ENCODE peak calls at places on chromosomes 5 and 9, in nine cellular contexts. One of them, this sample, is unnamed.

GRCh38 chr9:3181049-3181953 is 337.4 kb upstream of the PUM3 start:
- DNase-seq in amniotic stem cell: no peak
- DNase-seq in activated gamma-delta T cell treated with Interleukin-2 at 50 U/mL for 16 hours: no peak
- DNase-seq in activated T-cell treated with anti-CD3 and anti-CD28 coated beads, Interleukin-2, amount 50 U/mL, for 72 hours: peak
- DNase-seq in Panc1: no peak
- DNase-seq in AG04450: no peak
- DNase-seq in T-helper 1 cell: no peak
- DNase-seq in GM18507: peak
- DNase-seq in stimulated activated CD8-positive, alpha-beta memory T cell treated with anti-CD3 and anti-CD28 coated beads, Interleukin-15, amount 100 ng/mL, for 24 hours: peak
- DNase-seq in this sample: peak

GRCh38 chr5:73298251-73299016 is 125.4 kb downstream of the TMEM174 start:
- DNase-seq in amniotic stem cell: no peak
- DNase-seq in activated gamma-delta T cell treated with Interleukin-2 at 50 U/mL for 16 hours: no peak
- DNase-seq in activated T-cell treated with anti-CD3 and anti-CD28 coated beads, Interleukin-2, amount 50 U/mL, for 72 hours: no peak
- DNase-seq in Panc1: no peak
- DNase-seq in AG04450: peak
- DNase-seq in T-helper 1 cell: no peak
- DNase-seq in GM18507: no peak
- DNase-seq in stimulated activated CD8-positive, alpha-beta memory T cell treated with anti-CD3 and anti-CD28 coated beads, Interleukin-15, amount 100 ng/mL, for 24 hours: no peak
- DNase-seq in this sample: peak

GRCh38 chr9:112119225-112120045 is 55.7 kb downstream of the SUSD1 start:
- DNase-seq in amniotic stem cell: no peak
- DNase-seq in activated gamma-delta T cell treated with Interleukin-2 at 50 U/mL for 16 hours: no peak
- DNase-seq in activated T-cell treated with anti-CD3 and anti-CD28 coated beads, Interleukin-2, amount 50 U/mL, for 72 hours: no peak
- DNase-seq in Panc1: no peak
- DNase-seq in AG04450: no peak
- DNase-seq in T-helper 1 cell: no peak
- DNase-seq in GM18507: no peak
- DNase-seq in stimulated activated CD8-positive, alpha-beta memory T cell treated with anti-CD3 and anti-CD28 coated beads, Interleukin-15, amount 100 ng/mL, for 24 hours: no peak
- DNase-seq in this sample: no peak

GRCh38 chr9:129383005-129383414 is 204.9 kb upstream of the IER5L start:
- DNase-seq in amniotic stem cell: no peak
- DNase-seq in activated gamma-delta T cell treated with Interleukin-2 at 50 U/mL for 16 hours: no peak
- DNase-seq in activated T-cell treated with anti-CD3 and anti-CD28 coated beads, Interleukin-2, amount 50 U/mL, for 72 hours: no peak
- DNase-seq in Panc1: no peak
- DNase-seq in AG04450: no peak
- DNase-seq in T-helper 1 cell: no peak
- DNase-seq in GM18507: no peak
- DNase-seq in stimulated activated CD8-positive, alpha-beta memory T cell treated with anti-CD3 and anti-CD28 coated beads, Interleukin-15, amount 100 ng/mL, for 24 hours: no peak
- DNase-seq in this sample: no peak

GRCh38 chr9:9855503-9856078 is 757.2 kb downstream of the PTPRD start:
- DNase-seq in amniotic stem cell: no peak
- DNase-seq in activated gamma-delta T cell treated with Interleukin-2 at 50 U/mL for 16 hours: no peak
- DNase-seq in activated T-cell treated with anti-CD3 and anti-CD28 coated beads, Interleukin-2, amount 50 U/mL, for 72 hours: no peak
- DNase-seq in Panc1: no peak
- DNase-seq in AG04450: no peak
- DNase-seq in T-helper 1 cell: no peak
- DNase-seq in GM18507: no peak
- DNase-seq in stimulated activated CD8-positive, alpha-beta memory T cell treated with anti-CD3 and anti-CD28 coated beads, Interleukin-15, amount 100 ng/mL, for 24 hours: no peak
- DNase-seq in this sample: no peak

GRCh38 chr5:172713113-172713808 is 57.7 kb downstream of the DUSP1 start:
- DNase-seq in amniotic stem cell: peak
- DNase-seq in activated gamma-delta T cell treated with Interleukin-2 at 50 U/mL for 16 hours: peak
- DNase-seq in activated T-cell treated with anti-CD3 and anti-CD28 coated beads, Interleukin-2, amount 50 U/mL, for 72 hours: peak
- DNase-seq in Panc1: no peak
- DNase-seq in AG04450: no peak
- DNase-seq in T-helper 1 cell: peak
- DNase-seq in GM18507: no peak
- DNase-seq in stimulated activated CD8-positive, alpha-beta memory T cell treated with anti-CD3 and anti-CD28 coated beads, Interleukin-15, amount 100 ng/mL, for 24 hours: peak
- DNase-seq in this sample: peak

GRCh38 chr9:123048748-123049147 is 15.3 kb downstream of the GPR21 start:
- DNase-seq in amniotic stem cell: no peak
- DNase-seq in activated gamma-delta T cell treated with Interleukin-2 at 50 U/mL for 16 hours: no peak
- DNase-seq in activated T-cell treated with anti-CD3 and anti-CD28 coated beads, Interleukin-2, amount 50 U/mL, for 72 hours: no peak
- DNase-seq in Panc1: no peak
- DNase-seq in AG04450: no peak
- DNase-seq in T-helper 1 cell: no peak
- DNase-seq in GM18507: no peak
- DNase-seq in stimulated activated CD8-positive, alpha-beta memory T cell treated with anti-CD3 and anti-CD28 coated beads, Interleukin-15, amount 100 ng/mL, for 24 hours: no peak
- DNase-seq in this sample: no peak

GRCh38 chr9:90095682-90096081 is 490.9 kb downstream of the GADD45G start:
- DNase-seq in amniotic stem cell: no peak
- DNase-seq in activated gamma-delta T cell treated with Interleukin-2 at 50 U/mL for 16 hours: no peak
- DNase-seq in activated T-cell treated with anti-CD3 and anti-CD28 coated beads, Interleukin-2, amount 50 U/mL, for 72 hours: no peak
- DNase-seq in Panc1: no peak
- DNase-seq in AG04450: no peak
- DNase-seq in T-helper 1 cell: no peak
- DNase-seq in GM18507: no peak
- DNase-seq in stimulated activated CD8-positive, alpha-beta memory T cell treated with anti-CD3 and anti-CD28 coated beads, Interleukin-15, amount 100 ng/mL, for 24 hours: no peak
- DNase-seq in this sample: no peak

GRCh38 chr5:143536364-143536763 is 132.9 kb upstream of the NR3C1 start:
- DNase-seq in amniotic stem cell: peak
- DNase-seq in activated gamma-delta T cell treated with Interleukin-2 at 50 U/mL for 16 hours: no peak
- DNase-seq in activated T-cell treated with anti-CD3 and anti-CD28 coated beads, Interleukin-2, amount 50 U/mL, for 72 hours: no peak
- DNase-seq in Panc1: peak
- DNase-seq in AG04450: peak
- DNase-seq in T-helper 1 cell: no peak
- DNase-seq in GM18507: no peak
- DNase-seq in stimulated activated CD8-positive, alpha-beta memory T cell treated with anti-CD3 and anti-CD28 coated beads, Interleukin-15, amount 100 ng/mL, for 24 hours: no peak
- DNase-seq in this sample: no peak

This sample was measured in activated CD4-positive, alpha-beta T cell treated with anti-CD3 and anti-CD28 coated beads, Interleukin-2, amount 10 ng/mL, durations not matched to agents 24 days and 14 days.